ENCODE peak calls at places on chromosome 7, in five cellular contexts. Z is spleen, O is GM20000, P is aorta, W is EL. E is an unnamed sample.

GRCh38 chr7:95553939-95554338 is 42.4 kb downstream of the PDK4 start:
- DNase-seq in O (no peak), P (no peak), Z (no peak), W (no peak), E (no peak)

GRCh38 chr7:33748793-33749192 is 156.5 kb upstream of the BMPER start:
- DNase-seq in W (no peak), O (no peak), P (no peak), Z (no peak), E (no peak)

GRCh38 chr7:63114371-63114985 is 884.2 kb upstream of the ZNF722 start:
- DNase-seq in W (no peak), O (peak; percentile 35), P (no peak), Z (no peak), E (no peak)

GRCh38 chr7:22932896-22933295 is 81.0 kb downstream of the HYCC1 start:
- DNase-seq in Z (no peak), P (no peak), W (no peak), O (no peak), E (no peak)

GRCh38 chr7:22992874-22993840 is 20.8 kb downstream of the HYCC1 start:
- DNase-seq in W (no peak), O (peak; percentile 24), P (no peak), Z (no peak), E (no peak)

GRCh38 chr7:43619213-43620012 is 36.5 kb downstream of the STK17A start:
- DNase-seq in Z (no peak), P (no peak), O (no peak), W (peak; percentile 52), E (no peak)

GRCh38 chr7:98621573-98622482 is 4.7 kb downstream of the NPTX2 start:
- DNase-seq in W (no peak), Z (no peak), O (no peak), P (no peak), E (no peak)

GRCh38 chr7:27157717-27158431 is 1.4 kb upstream of the HOXA7 start:
- DNase-seq in P (no peak), W (no peak), O (no peak), Z (no peak), E (no peak)

GRCh38 chr7:88357794-88358533 is 51.3 kb upstream of the STEAP4 start:
- DNase-seq in P (no peak), W (no peak), Z (no peak), O (peak; percentile 15), E (no peak)

GRCh38 chr7:82270909-82271308 is 172.7 kb downstream of the CACNA2D1 start:
- DNase-seq in Z (no peak), P (no peak), O (no peak), W (no peak), E (no peak)

GRCh38 chr7:7641129-7641663 is 644 bp downstream of the UMAD1 start:
- DNase-seq in Z (no peak), P (no peak), W (peak; percentile 29), O (no peak), E (peak; percentile 8)

GRCh38 chr7:28330384-28331070 is 81.8 kb upstream of the CREB5 start:
- DNase-seq in O (no peak), P (no peak), Z (no peak), W (peak; percentile 21), E (no peak)

GRCh38 chr7:71385362-71385761 is 253.4 kb downstream of the GALNT17 start:
- DNase-seq in Z (no peak), P (no peak), O (no peak), W (no peak), E (no peak)

GRCh38 chr7:68963547-68963946 is 634.7 kb upstream of the AUTS2 start:
- DNase-seq in Z (no peak), W (peak; percentile 0), P (no peak), O (no peak), E (no peak)

GRCh38 chr7:128791121-128791967 is 424 bp upstream of the CCDC136 start:
- DNase-seq in P (peak; percentile 93), O (peak; percentile 96), W (peak; percentile 70), Z (peak; percentile 94), E (peak; percentile 92)

GRCh38 chr7:91778416-91778815 is 102.1 kb downstream of the MTERF1 start:
- DNase-seq in W (no peak), O (no peak), Z (no peak), P (no peak), E (no peak)

GRCh38 chr7:102415685-102416225 is 17.6 kb upstream of the ORAI2 start:
- DNase-seq in W (no peak), Z (peak; percentile 92), O (no peak), P (no peak), E (peak; percentile 57)

GRCh38 chr7:117319211-117319610 is 3.6 kb downstream of the WNT2 start:
- DNase-seq in Z (no peak), O (no peak), W (peak; percentile 58), P (no peak), E (no peak)

GRCh38 chr7:155835446-155836215 is 23.4 kb upstream of the SHH start:
- DNase-seq in P (peak; percentile 36), W (no peak), O (no peak), Z (peak; percentile 63), E (no peak)

GRCh38 chr7:122304996-122305421 is 459 bp upstream of the FEZF1 start:
- DNase-seq in W (no peak), Z (no peak), O (no peak), P (no peak), E (no peak)

GRCh38 chr7:41918597-41918996 is 215.7 kb upstream of the INHBA start:
- DNase-seq in O (no peak), Z (no peak), W (peak; percentile 81), P (no peak), E (no peak)

GRCh38 chr7:3244241-3244814 is 56.7 kb upstream of the SDK1 start:
- DNase-seq in Z (no peak), W (peak; percentile 21), O (no peak), P (no peak), E (no peak)

GRCh38 chr7:3918576-3918975 is 617.5 kb downstream of the SDK1 start:
- DNase-seq in Z (no peak), P (no peak), W (no peak), O (no peak), E (no peak)

GRCh38 chr7:44212581-44213184 is 11.9 kb downstream of the YKT6 start:
- DNase-seq in O (no peak), P (no peak), Z (no peak), W (no peak), E (no peak)

GRCh38 chr7:107344286-107344685 is 125.6 kb upstream of the GPR22 start:
- DNase-seq in P (no peak), Z (no peak), W (no peak), O (no peak), E (no peak)

GRCh38 chr7:44281811-44282600 is 43.4 kb downstream of the CAMK2B start:
- DNase-seq in Z (peak; percentile 51), W (no peak), O (no peak), P (peak; percentile 62), E (no peak)

GRCh38 chr7:112779667-112780066 is 10.5 kb downstream of the TMEM168 start:
- DNase-seq in O (no peak), P (no peak), W (peak; percentile 9), Z (no peak), E (no peak)

GRCh38 chr7:101792051-101792651 is 25.3 kb upstream of the CUX1 start:
- DNase-seq in W (peak; percentile 86), Z (peak; percentile 19), P (peak; percentile 67), O (no peak), E (no peak)